ENCODE peak calls at places on chromosomes 16 and 17, in eight cellular contexts. One of them, this sample, is unnamed.

GRCh38 chr16:88070341-88070740 is 119.1 kb downstream of the BANP start:
- DNase-seq in islet precursor cell: no peak
- DNase-seq in central memory CD8-positive, alpha-beta T cell: no peak
- DNase-seq in AG09309: no peak
- DNase-seq in head of caudate nucleus: no peak
- DNase-seq in activated T-cell treated with anti-CD3 and anti-CD28 coated beads, Interleukin-2, amount 50 U/mL, for 72 hours: no peak
- DNase-seq in CD8-positive, alpha-beta memory T cell: no peak
- DNase-seq in stimulated activated CD4-positive, alpha-beta T cell treated with anti-CD3 and anti-CD28 coated beads, Interleukin-2, amount 100 ng/mL, for 4 hours: no peak
- DNase-seq in this sample: no peak

GRCh38 chr16:70693231-70693671 is 7.4 kb upstream of the MTSS2 start:
- DNase-seq in islet precursor cell: no peak
- DNase-seq in central memory CD8-positive, alpha-beta T cell: no peak
- DNase-seq in AG09309: no peak
- DNase-seq in head of caudate nucleus: no peak
- DNase-seq in activated T-cell treated with anti-CD3 and anti-CD28 coated beads, Interleukin-2, amount 50 U/mL, for 72 hours: no peak
- DNase-seq in CD8-positive, alpha-beta memory T cell: no peak
- DNase-seq in stimulated activated CD4-positive, alpha-beta T cell treated with anti-CD3 and anti-CD28 coated beads, Interleukin-2, amount 100 ng/mL, for 4 hours: no peak
- DNase-seq in this sample: no peak

GRCh38 chr17:44925731-44926697 is 10.7 kb upstream of the GFAP start:
- DNase-seq in islet precursor cell: no peak
- DNase-seq in central memory CD8-positive, alpha-beta T cell: no peak
- DNase-seq in AG09309: no peak
- DNase-seq in head of caudate nucleus: no peak
- DNase-seq in activated T-cell treated with anti-CD3 and anti-CD28 coated beads, Interleukin-2, amount 50 U/mL, for 72 hours: no peak
- DNase-seq in CD8-positive, alpha-beta memory T cell: no peak
- DNase-seq in stimulated activated CD4-positive, alpha-beta T cell treated with anti-CD3 and anti-CD28 coated beads, Interleukin-2, amount 100 ng/mL, for 4 hours: no peak
- DNase-seq in this sample: no peak

GRCh38 chr16:84156342-84156784 is 11.3 kb downstream of the DNAAF1 start:
- DNase-seq in islet precursor cell: no peak
- DNase-seq in central memory CD8-positive, alpha-beta T cell: no peak
- DNase-seq in AG09309: no peak
- DNase-seq in head of caudate nucleus: no peak
- DNase-seq in activated T-cell treated with anti-CD3 and anti-CD28 coated beads, Interleukin-2, amount 50 U/mL, for 72 hours: no peak
- DNase-seq in CD8-positive, alpha-beta memory T cell: no peak
- DNase-seq in stimulated activated CD4-positive, alpha-beta T cell treated with anti-CD3 and anti-CD28 coated beads, Interleukin-2, amount 100 ng/mL, for 4 hours: no peak
- DNase-seq in this sample: no peak

GRCh38 chr16:55508941-55509920 is at the start of gene LPCAT2:
- DNase-seq in islet precursor cell: peak; percentile 96
- DNase-seq in central memory CD8-positive, alpha-beta T cell: no peak
- DNase-seq in AG09309: no peak
- DNase-seq in head of caudate nucleus: peak; percentile 84
- DNase-seq in activated T-cell treated with anti-CD3 and anti-CD28 coated beads, Interleukin-2, amount 50 U/mL, for 72 hours: peak; percentile 62
- DNase-seq in CD8-positive, alpha-beta memory T cell: no peak
- DNase-seq in stimulated activated CD4-positive, alpha-beta T cell treated with anti-CD3 and anti-CD28 coated beads, Interleukin-2, amount 100 ng/mL, for 4 hours: no peak
- DNase-seq in this sample: peak; percentile 61

GRCh38 chr16:24853169-24853824 is 7.5 kb downstream of the SLC5A11 start:
- DNase-seq in islet precursor cell: no peak
- DNase-seq in central memory CD8-positive, alpha-beta T cell: no peak
- DNase-seq in AG09309: no peak
- DNase-seq in head of caudate nucleus: no peak
- DNase-seq in activated T-cell treated with anti-CD3 and anti-CD28 coated beads, Interleukin-2, amount 50 U/mL, for 72 hours: no peak
- DNase-seq in CD8-positive, alpha-beta memory T cell: no peak
- DNase-seq in stimulated activated CD4-positive, alpha-beta T cell treated with anti-CD3 and anti-CD28 coated beads, Interleukin-2, amount 100 ng/mL, for 4 hours: no peak
- DNase-seq in this sample: no peak

GRCh38 chr16:57648590-57649442 is 19.3 kb upstream of the ADGRG3 start:
- DNase-seq in islet precursor cell: peak; percentile 91
- DNase-seq in central memory CD8-positive, alpha-beta T cell: peak; percentile 93
- DNase-seq in AG09309: no peak
- DNase-seq in head of caudate nucleus: peak; percentile 90
- DNase-seq in activated T-cell treated with anti-CD3 and anti-CD28 coated beads, Interleukin-2, amount 50 U/mL, for 72 hours: peak; percentile 93
- DNase-seq in CD8-positive, alpha-beta memory T cell: peak; percentile 77
- DNase-seq in stimulated activated CD4-positive, alpha-beta T cell treated with anti-CD3 and anti-CD28 coated beads, Interleukin-2, amount 100 ng/mL, for 4 hours: peak; percentile 70
- DNase-seq in this sample: peak; percentile 46

GRCh38 chr17:3893003-3893719 is at the start of gene CAMKK1:
- DNase-seq in islet precursor cell: peak; percentile 96
- DNase-seq in central memory CD8-positive, alpha-beta T cell: peak; percentile 71
- DNase-seq in AG09309: no peak
- DNase-seq in head of caudate nucleus: peak; percentile 92
- DNase-seq in activated T-cell treated with anti-CD3 and anti-CD28 coated beads, Interleukin-2, amount 50 U/mL, for 72 hours: peak; percentile 96
- DNase-seq in CD8-positive, alpha-beta memory T cell: peak; percentile 86
- DNase-seq in stimulated activated CD4-positive, alpha-beta T cell treated with anti-CD3 and anti-CD28 coated beads, Interleukin-2, amount 100 ng/mL, for 4 hours: peak; percentile 79
- DNase-seq in this sample: peak; percentile 66

GRCh38 chr16:87924041-87924851 is 12.1 kb downstream of the CA5A start:
- DNase-seq in islet precursor cell: no peak
- DNase-seq in central memory CD8-positive, alpha-beta T cell: no peak
- DNase-seq in AG09309: no peak
- DNase-seq in head of caudate nucleus: no peak
- DNase-seq in activated T-cell treated with anti-CD3 and anti-CD28 coated beads, Interleukin-2, amount 50 U/mL, for 72 hours: no peak
- DNase-seq in CD8-positive, alpha-beta memory T cell: no peak
- DNase-seq in stimulated activated CD4-positive, alpha-beta T cell treated with anti-CD3 and anti-CD28 coated beads, Interleukin-2, amount 100 ng/mL, for 4 hours: no peak
- DNase-seq in this sample: peak; percentile 80

GRCh38 chr16:9159839-9160550 is 68.6 kb downstream of the HAPSTR1 start:
- DNase-seq in islet precursor cell: peak; percentile 88
- DNase-seq in central memory CD8-positive, alpha-beta T cell: no peak
- DNase-seq in AG09309: no peak
- DNase-seq in head of caudate nucleus: peak; percentile 82
- DNase-seq in activated T-cell treated with anti-CD3 and anti-CD28 coated beads, Interleukin-2, amount 50 U/mL, for 72 hours: peak; percentile 30
- DNase-seq in CD8-positive, alpha-beta memory T cell: peak; percentile 35
- DNase-seq in stimulated activated CD4-positive, alpha-beta T cell treated with anti-CD3 and anti-CD28 coated beads, Interleukin-2, amount 100 ng/mL, for 4 hours: no peak
- DNase-seq in this sample: no peak

GRCh38 chr16:30775381-30776099 is 11.5 kb downstream of the ZNF629 start:
- DNase-seq in islet precursor cell: peak; percentile 93
- DNase-seq in central memory CD8-positive, alpha-beta T cell: no peak
- DNase-seq in AG09309: no peak
- DNase-seq in head of caudate nucleus: peak; percentile 87
- DNase-seq in activated T-cell treated with anti-CD3 and anti-CD28 coated beads, Interleukin-2, amount 50 U/mL, for 72 hours: peak; percentile 60
- DNase-seq in CD8-positive, alpha-beta memory T cell: peak; percentile 53
- DNase-seq in stimulated activated CD4-positive, alpha-beta T cell treated with anti-CD3 and anti-CD28 coated beads, Interleukin-2, amount 100 ng/mL, for 4 hours: peak; percentile 45
- DNase-seq in this sample: peak; percentile 60

GRCh38 chr17:16384557-16384956 is 3.7 kb downstream of the UBB start:
- DNase-seq in islet precursor cell: no peak
- DNase-seq in central memory CD8-positive, alpha-beta T cell: no peak
- DNase-seq in AG09309: no peak
- DNase-seq in head of caudate nucleus: no peak
- DNase-seq in activated T-cell treated with anti-CD3 and anti-CD28 coated beads, Interleukin-2, amount 50 U/mL, for 72 hours: no peak
- DNase-seq in CD8-positive, alpha-beta memory T cell: no peak
- DNase-seq in stimulated activated CD4-positive, alpha-beta T cell treated with anti-CD3 and anti-CD28 coated beads, Interleukin-2, amount 100 ng/mL, for 4 hours: no peak
- DNase-seq in this sample: no peak

GRCh38 chr16:49628148-49628547 is 227.8 kb downstream of the ZNF423 start:
- DNase-seq in islet precursor cell: peak; percentile 6
- DNase-seq in central memory CD8-positive, alpha-beta T cell: no peak
- DNase-seq in AG09309: no peak
- DNase-seq in head of caudate nucleus: no peak
- DNase-seq in activated T-cell treated with anti-CD3 and anti-CD28 coated beads, Interleukin-2, amount 50 U/mL, for 72 hours: no peak
- DNase-seq in CD8-positive, alpha-beta memory T cell: no peak
- DNase-seq in stimulated activated CD4-positive, alpha-beta T cell treated with anti-CD3 and anti-CD28 coated beads, Interleukin-2, amount 100 ng/mL, for 4 hours: no peak
- DNase-seq in this sample: no peak

GRCh38 chr16:12661656-12662172 is 142.0 kb downstream of the CPPED1 start:
- DNase-seq in islet precursor cell: peak; percentile 90
- DNase-seq in central memory CD8-positive, alpha-beta T cell: no peak
- DNase-seq in AG09309: no peak
- DNase-seq in head of caudate nucleus: no peak
- DNase-seq in activated T-cell treated with anti-CD3 and anti-CD28 coated beads, Interleukin-2, amount 50 U/mL, for 72 hours: peak; percentile 27
- DNase-seq in CD8-positive, alpha-beta memory T cell: no peak
- DNase-seq in stimulated activated CD4-positive, alpha-beta T cell treated with anti-CD3 and anti-CD28 coated beads, Interleukin-2, amount 100 ng/mL, for 4 hours: no peak
- DNase-seq in this sample: no peak

GRCh38 chr16:66619036-66619435 is 14.5 kb downstream of the CMTM3 start:
- DNase-seq in islet precursor cell: no peak
- DNase-seq in central memory CD8-positive, alpha-beta T cell: no peak
- DNase-seq in AG09309: no peak
- DNase-seq in head of caudate nucleus: no peak
- DNase-seq in activated T-cell treated with anti-CD3 and anti-CD28 coated beads, Interleukin-2, amount 50 U/mL, for 72 hours: no peak
- DNase-seq in CD8-positive, alpha-beta memory T cell: no peak
- DNase-seq in stimulated activated CD4-positive, alpha-beta T cell treated with anti-CD3 and anti-CD28 coated beads, Interleukin-2, amount 100 ng/mL, for 4 hours: no peak
- DNase-seq in this sample: no peak

GRCh38 chr16:2919511-2920255 is 8.0 kb downstream of the FLYWCH1 start:
- DNase-seq in islet precursor cell: no peak
- DNase-seq in central memory CD8-positive, alpha-beta T cell: peak; percentile 49
- DNase-seq in AG09309: peak; percentile 34
- DNase-seq in head of caudate nucleus: peak; percentile 74
- DNase-seq in activated T-cell treated with anti-CD3 and anti-CD28 coated beads, Interleukin-2, amount 50 U/mL, for 72 hours: peak; percentile 69
- DNase-seq in CD8-positive, alpha-beta memory T cell: peak; percentile 64
- DNase-seq in stimulated activated CD4-positive, alpha-beta T cell treated with anti-CD3 and anti-CD28 coated beads, Interleukin-2, amount 100 ng/mL, for 4 hours: peak; percentile 36
- DNase-seq in this sample: no peak

GRCh38 chr17:79427621-79428539 is 183.0 kb downstream of the RBFOX3 start:
- DNase-seq in islet precursor cell: no peak
- DNase-seq in central memory CD8-positive, alpha-beta T cell: no peak
- DNase-seq in AG09309: no peak
- DNase-seq in head of caudate nucleus: no peak
- DNase-seq in activated T-cell treated with anti-CD3 and anti-CD28 coated beads, Interleukin-2, amount 50 U/mL, for 72 hours: no peak
- DNase-seq in CD8-positive, alpha-beta memory T cell: no peak
- DNase-seq in stimulated activated CD4-positive, alpha-beta T cell treated with anti-CD3 and anti-CD28 coated beads, Interleukin-2, amount 100 ng/mL, for 4 hours: no peak
- DNase-seq in this sample: no peak

GRCh38 chr17:79979201-79979840 is 56.4 kb downstream of the TBC1D16 start:
- DNase-seq in islet precursor cell: peak; percentile 57
- DNase-seq in central memory CD8-positive, alpha-beta T cell: no peak
- DNase-seq in AG09309: no peak
- DNase-seq in head of caudate nucleus: peak; percentile 42
- DNase-seq in activated T-cell treated with anti-CD3 and anti-CD28 coated beads, Interleukin-2, amount 50 U/mL, for 72 hours: no peak
- DNase-seq in CD8-positive, alpha-beta memory T cell: no peak
- DNase-seq in stimulated activated CD4-positive, alpha-beta T cell treated with anti-CD3 and anti-CD28 coated beads, Interleukin-2, amount 100 ng/mL, for 4 hours: no peak
- DNase-seq in this sample: no peak

GRCh38 chr16:87854053-87854906 is 15.0 kb downstream of the SLC7A5 start:
- DNase-seq in islet precursor cell: no peak
- DNase-seq in central memory CD8-positive, alpha-beta T cell: peak; percentile 31
- DNase-seq in AG09309: no peak
- DNase-seq in head of caudate nucleus: no peak
- DNase-seq in activated T-cell treated with anti-CD3 and anti-CD28 coated beads, Interleukin-2, amount 50 U/mL, for 72 hours: peak; percentile 54
- DNase-seq in CD8-positive, alpha-beta memory T cell: no peak
- DNase-seq in stimulated activated CD4-positive, alpha-beta T cell treated with anti-CD3 and anti-CD28 coated beads, Interleukin-2, amount 100 ng/mL, for 4 hours: no peak
- DNase-seq in this sample: no peak

GRCh38 chr17:4949321-4950074 is 1.2 kb upstream of the PFN1 start:
- DNase-seq in islet precursor cell: peak; percentile 95
- DNase-seq in central memory CD8-positive, alpha-beta T cell: peak; percentile 62
- DNase-seq in AG09309: no peak
- DNase-seq in head of caudate nucleus: peak; percentile 69
- DNase-seq in activated T-cell treated with anti-CD3 and anti-CD28 coated beads, Interleukin-2, amount 50 U/mL, for 72 hours: peak; percentile 81
- DNase-seq in CD8-positive, alpha-beta memory T cell: peak; percentile 79
- DNase-seq in stimulated activated CD4-positive, alpha-beta T cell treated with anti-CD3 and anti-CD28 coated beads, Interleukin-2, amount 100 ng/mL, for 4 hours: peak; percentile 67
- DNase-seq in this sample: peak; percentile 54

GRCh38 chr17:83171661-83172060 is 92.3 kb downstream of the METRNL start:
- DNase-seq in islet precursor cell: peak; percentile 75
- DNase-seq in central memory CD8-positive, alpha-beta T cell: no peak
- DNase-seq in AG09309: no peak
- DNase-seq in head of caudate nucleus: no peak
- DNase-seq in activated T-cell treated with anti-CD3 and anti-CD28 coated beads, Interleukin-2, amount 50 U/mL, for 72 hours: no peak
- DNase-seq in CD8-positive, alpha-beta memory T cell: no peak
- DNase-seq in stimulated activated CD4-positive, alpha-beta T cell treated with anti-CD3 and anti-CD28 coated beads, Interleukin-2, amount 100 ng/mL, for 4 hours: no peak
- DNase-seq in this sample: peak; percentile 5

GRCh38 chr17:80168371-80168770 is 1.5 kb upstream of the CARD14 start:
- DNase-seq in islet precursor cell: no peak
- DNase-seq in central memory CD8-positive, alpha-beta T cell: no peak
- DNase-seq in AG09309: no peak
- DNase-seq in head of caudate nucleus: no peak
- DNase-seq in activated T-cell treated with anti-CD3 and anti-CD28 coated beads, Interleukin-2, amount 50 U/mL, for 72 hours: no peak
- DNase-seq in CD8-positive, alpha-beta memory T cell: no peak
- DNase-seq in stimulated activated CD4-positive, alpha-beta T cell treated with anti-CD3 and anti-CD28 coated beads, Interleukin-2, amount 100 ng/mL, for 4 hours: no peak
- DNase-seq in this sample: no peak

GRCh38 chr16:15729152-15729551 is 79.1 kb downstream of the NDE1 start:
- DNase-seq in islet precursor cell: no peak
- DNase-seq in central memory CD8-positive, alpha-beta T cell: no peak
- DNase-seq in AG09309: no peak
- DNase-seq in head of caudate nucleus: no peak
- DNase-seq in activated T-cell treated with anti-CD3 and anti-CD28 coated beads, Interleukin-2, amount 50 U/mL, for 72 hours: no peak
- DNase-seq in CD8-positive, alpha-beta memory T cell: no peak
- DNase-seq in stimulated activated CD4-positive, alpha-beta T cell treated with anti-CD3 and anti-CD28 coated beads, Interleukin-2, amount 100 ng/mL, for 4 hours: no peak
- DNase-seq in this sample: no peak

GRCh38 chr17:81486174-81486810 is 26.3 kb downstream of the ACTG1 start:
- DNase-seq in islet precursor cell: no peak
- DNase-seq in central memory CD8-positive, alpha-beta T cell: no peak
- DNase-seq in AG09309: no peak
- DNase-seq in head of caudate nucleus: no peak
- DNase-seq in activated T-cell treated with anti-CD3 and anti-CD28 coated beads, Interleukin-2, amount 50 U/mL, for 72 hours: no peak
- DNase-seq in CD8-positive, alpha-beta memory T cell: no peak
- DNase-seq in stimulated activated CD4-positive, alpha-beta T cell treated with anti-CD3 and anti-CD28 coated beads, Interleukin-2, amount 100 ng/mL, for 4 hours: no peak
- DNase-seq in this sample: no peak

GRCh38 chr16:20611350-20611902 is 35.3 kb upstream of the ACSM2B start:
- DNase-seq in islet precursor cell: no peak
- DNase-seq in central memory CD8-positive, alpha-beta T cell: no peak
- DNase-seq in AG09309: no peak
- DNase-seq in head of caudate nucleus: no peak
- DNase-seq in activated T-cell treated with anti-CD3 and anti-CD28 coated beads, Interleukin-2, amount 50 U/mL, for 72 hours: no peak
- DNase-seq in CD8-positive, alpha-beta memory T cell: no peak
- DNase-seq in stimulated activated CD4-positive, alpha-beta T cell treated with anti-CD3 and anti-CD28 coated beads, Interleukin-2, amount 100 ng/mL, for 4 hours: no peak
- DNase-seq in this sample: peak; percentile 75

GRCh38 chr16:84084570-84085270 is 32.0 kb downstream of the MBTPS1 start:
- DNase-seq in islet precursor cell: peak; percentile 84
- DNase-seq in central memory CD8-positive, alpha-beta T cell: peak; percentile 51
- DNase-seq in AG09309: no peak
- DNase-seq in head of caudate nucleus: peak; percentile 68
- DNase-seq in activated T-cell treated with anti-CD3 and anti-CD28 coated beads, Interleukin-2, amount 50 U/mL, for 72 hours: peak; percentile 73
- DNase-seq in CD8-positive, alpha-beta memory T cell: peak; percentile 67
- DNase-seq in stimulated activated CD4-positive, alpha-beta T cell treated with anti-CD3 and anti-CD28 coated beads, Interleukin-2, amount 100 ng/mL, for 4 hours: peak; percentile 52
- DNase-seq in this sample: no peak

GRCh38 chr17:27542841-27543463 is 86.7 kb downstream of the KSR1 start:
- DNase-seq in islet precursor cell: no peak
- DNase-seq in central memory CD8-positive, alpha-beta T cell: no peak
- DNase-seq in AG09309: no peak
- DNase-seq in head of caudate nucleus: no peak
- DNase-seq in activated T-cell treated with anti-CD3 and anti-CD28 coated beads, Interleukin-2, amount 50 U/mL, for 72 hours: no peak
- DNase-seq in CD8-positive, alpha-beta memory T cell: no peak
- DNase-seq in stimulated activated CD4-positive, alpha-beta T cell treated with anti-CD3 and anti-CD28 coated beads, Interleukin-2, amount 100 ng/mL, for 4 hours: no peak
- DNase-seq in this sample: no peak

GRCh38 chr16:82755570-82756282 is 129.0 kb downstream of the CDH13 start:
- DNase-seq in islet precursor cell: no peak
- DNase-seq in central memory CD8-positive, alpha-beta T cell: no peak
- DNase-seq in AG09309: no peak
- DNase-seq in head of caudate nucleus: no peak
- DNase-seq in activated T-cell treated with anti-CD3 and anti-CD28 coated beads, Interleukin-2, amount 50 U/mL, for 72 hours: no peak
- DNase-seq in CD8-positive, alpha-beta memory T cell: no peak
- DNase-seq in stimulated activated CD4-positive, alpha-beta T cell treated with anti-CD3 and anti-CD28 coated beads, Interleukin-2, amount 100 ng/mL, for 4 hours: no peak
- DNase-seq in this sample: no peak

GRCh38 chr17:52287611-52288010 is 129.1 kb upstream of the CA10 start:
- DNase-seq in islet precursor cell: no peak
- DNase-seq in central memory CD8-positive, alpha-beta T cell: no peak
- DNase-seq in AG09309: no peak
- DNase-seq in head of caudate nucleus: no peak
- DNase-seq in activated T-cell treated with anti-CD3 and anti-CD28 coated beads, Interleukin-2, amount 50 U/mL, for 72 hours: no peak
- DNase-seq in CD8-positive, alpha-beta memory T cell: no peak
- DNase-seq in stimulated activated CD4-positive, alpha-beta T cell treated with anti-CD3 and anti-CD28 coated beads, Interleukin-2, amount 100 ng/mL, for 4 hours: no peak
- DNase-seq in this sample: no peak

GRCh38 chr17:66507982-66508760 is 205.8 kb downstream of the PRKCA start:
- DNase-seq in islet precursor cell: no peak
- DNase-seq in central memory CD8-positive, alpha-beta T cell: no peak
- DNase-seq in AG09309: no peak
- DNase-seq in head of caudate nucleus: no peak
- DNase-seq in activated T-cell treated with anti-CD3 and anti-CD28 coated beads, Interleukin-2, amount 50 U/mL, for 72 hours: no peak
- DNase-seq in CD8-positive, alpha-beta memory T cell: no peak
- DNase-seq in stimulated activated CD4-positive, alpha-beta T cell treated with anti-CD3 and anti-CD28 coated beads, Interleukin-2, amount 100 ng/mL, for 4 hours: no peak
- DNase-seq in this sample: no peak

This sample was measured in DMS 273 treated with DMSO at 0.1 percent for 48 hours.